ENCODE peak calls at places on chromosomes 6 and 20, in six cellular contexts. J, K, R, U, E and S are unnamed samples.

GRCh38 chr6:451336-451735 is 59.8 kb downstream of the IRF4 start:
- DNase-seq in J (no peak), K (no peak), R (no peak), U (no peak), E (no peak), S (peak; percentile 19)

GRCh38 chr6:27688014-27688586 is 215.2 kb upstream of the ZNF184 start:
- DNase-seq in U (peak; percentile 85), R (peak; percentile 93), K (peak; percentile 57), J (peak; percentile 76), E (peak; percentile 79), S (peak; percentile 87)

GRCh38 chr20:37943033-37943432 is 40.1 kb downstream of the VSTM2L start:
- DNase-seq in R (no peak), J (no peak), E (no peak), U (no peak), K (no peak), S (no peak)

GRCh38 chr20:62606551-62607201 is 35.6 kb upstream of the SLCO4A1 start:
- DNase-seq in J (no peak), E (no peak), K (peak; percentile 74), R (no peak), U (peak; percentile 28), S (peak; percentile 81)

GRCh38 chr6:167703781-167704180 is 122.9 kb upstream of the AFDN start:
- DNase-seq in U (no peak), R (no peak), E (no peak), J (no peak), K (no peak), S (no peak)

GRCh38 chr6:144190051-144190450 is 39.7 kb downstream of the STX11 start:
- DNase-seq in E (no peak), J (no peak), R (no peak), U (no peak), K (no peak), S (no peak)

GRCh38 chr6:34360556-34360955 is 31.9 kb downstream of the NUDT3 start:
- DNase-seq in J (no peak), E (no peak), U (no peak), R (no peak), K (no peak), S (no peak)

GRCh38 chr6:43488667-43489276 is 11.4 kb downstream of the TJAP1 start:
- DNase-seq in E (no peak), J (no peak), R (peak; percentile 53), K (no peak), U (no peak), S (no peak)

GRCh38 chr20:4633780-4634179 is 87.9 kb upstream of the PRND start:
- DNase-seq in E (no peak), R (no peak), K (no peak), U (no peak), J (no peak), S (no peak)

GRCh38 chr20:51750037-51750769 is 18.0 kb downstream of the ATP9A start:
- DNase-seq in E (no peak), U (peak; percentile 89), J (peak; percentile 56), R (peak; percentile 96), K (no peak), S (peak; percentile 88)

GRCh38 chr20:44728835-44729342 is 13.7 kb downstream of the CCN5 start:
- DNase-seq in R (no peak), K (no peak), J (peak; percentile 85), E (no peak), U (no peak), S (no peak)

DNA sequence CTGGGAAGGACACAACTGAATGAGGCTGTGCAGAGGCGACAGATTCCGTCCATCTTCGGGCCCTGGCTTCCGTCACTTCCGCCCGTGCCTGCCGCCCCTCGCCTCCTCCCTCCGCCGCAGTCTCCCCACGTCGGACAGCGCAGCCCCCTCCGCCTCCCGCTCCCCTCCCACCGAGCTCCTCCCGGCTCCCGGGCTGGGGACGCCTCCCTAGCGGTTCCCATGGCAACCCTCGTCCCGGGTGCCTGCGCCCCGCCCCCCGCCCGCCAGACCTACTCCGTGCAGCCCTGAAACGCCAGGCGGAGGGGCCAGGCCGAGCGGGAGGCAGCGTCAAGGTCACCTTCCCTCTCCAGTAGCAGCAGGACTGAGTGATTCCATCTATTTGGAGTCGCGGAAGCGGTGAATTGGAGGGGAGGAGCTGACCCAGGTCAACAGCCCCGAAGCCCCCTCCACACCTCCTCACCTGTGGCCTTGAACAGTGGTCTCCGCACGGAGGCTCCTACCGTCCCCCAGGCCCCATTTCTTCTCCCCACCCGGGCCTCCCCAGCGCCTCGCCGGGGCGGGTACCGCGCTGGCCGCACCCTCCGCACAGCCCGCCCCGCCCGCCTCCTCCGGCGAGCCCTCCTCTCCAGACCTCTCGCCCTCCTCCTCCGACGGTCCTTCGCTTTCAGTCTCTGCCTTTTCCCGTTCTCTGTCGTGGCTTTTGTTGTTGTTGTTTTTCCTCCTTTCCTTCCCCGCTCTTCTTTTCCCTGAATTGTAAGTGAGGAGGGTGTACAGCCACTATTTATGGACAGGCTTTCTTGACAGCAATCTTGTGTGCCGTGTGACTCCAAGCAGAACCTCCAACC is 951 bp downstream of the NRSN2 start:
- DNase-seq in E (peak; percentile 98), U (peak; percentile 90), R (peak; percentile 99), J (peak; percentile 88), K (peak; percentile 79), S (peak; percentile 96)
- TF ChIP-seq POLR2A in E (peak; percentile 85), U (peak; percentile 67), R (peak; percentile 85), J (peak; percentile 53), K (peak; percentile 54), S (no peak)

DNA sequence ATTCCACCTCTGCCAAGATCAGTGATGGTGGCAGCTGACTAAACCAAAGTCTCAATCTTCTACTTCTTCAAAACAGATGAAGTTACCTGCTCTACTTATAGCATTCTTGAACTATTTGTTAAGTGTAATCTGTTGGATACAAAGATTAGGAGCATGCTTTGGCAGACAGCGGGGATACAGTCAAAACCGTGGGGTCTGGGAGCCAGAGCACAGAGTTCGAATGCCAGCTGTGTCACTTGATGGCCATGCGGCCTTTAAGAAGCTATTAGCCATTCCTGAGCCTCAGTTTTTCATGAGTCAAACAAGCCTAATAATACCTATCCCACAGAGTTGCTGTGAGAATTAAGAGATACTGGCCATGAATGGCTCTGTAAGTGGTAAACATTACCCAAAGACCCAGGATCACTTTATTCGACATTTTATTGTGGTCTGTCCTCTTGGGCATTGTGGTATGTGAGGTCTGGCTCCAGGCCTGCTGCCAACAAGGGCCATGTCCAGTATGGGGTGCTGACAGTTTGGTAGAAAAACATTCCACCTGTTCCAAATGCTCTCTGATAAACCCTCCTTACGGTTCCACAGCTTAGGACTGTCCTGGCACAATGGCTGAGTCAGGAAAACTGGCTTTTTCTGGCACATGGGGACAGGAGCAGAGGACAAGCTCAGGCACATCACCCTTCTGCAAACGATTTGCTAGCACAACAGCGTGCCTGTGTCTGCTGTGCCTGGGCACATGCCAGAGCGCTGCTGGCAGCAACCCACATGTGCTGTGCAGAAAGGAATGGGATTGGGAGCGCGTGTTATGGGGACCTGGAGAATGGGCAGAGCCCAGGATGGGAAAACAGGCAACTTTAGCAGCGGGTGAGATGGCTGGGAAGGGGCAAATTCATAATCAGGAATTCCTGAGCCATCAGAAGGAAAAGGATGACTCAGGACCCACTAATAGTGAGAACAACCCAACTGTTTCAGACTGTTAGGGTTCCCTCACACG is 15.7 kb upstream of the FAM83C start:
- DNase-seq in K (peak; percentile 29), R (no peak), E (no peak), U (no peak), J (peak; percentile 92), S (peak; percentile 72)
- TF ChIP-seq POLR2A in K (no peak), R (no peak), E (no peak), U (no peak), J (no peak), S (no peak)

GRCh38 chr20:34558320-34559202 is at the start of gene MAP1LC3A:
- DNase-seq in J (peak; percentile 97), R (no peak), K (peak; percentile 95), E (peak; percentile 68), U (peak; percentile 96), S (peak; percentile 98)
- TF ChIP-seq POLR2A in J (peak; percentile 83), R (no peak), K (peak; percentile 94), E (no peak), U (peak; percentile 52), S (peak; percentile 28)

DNA sequence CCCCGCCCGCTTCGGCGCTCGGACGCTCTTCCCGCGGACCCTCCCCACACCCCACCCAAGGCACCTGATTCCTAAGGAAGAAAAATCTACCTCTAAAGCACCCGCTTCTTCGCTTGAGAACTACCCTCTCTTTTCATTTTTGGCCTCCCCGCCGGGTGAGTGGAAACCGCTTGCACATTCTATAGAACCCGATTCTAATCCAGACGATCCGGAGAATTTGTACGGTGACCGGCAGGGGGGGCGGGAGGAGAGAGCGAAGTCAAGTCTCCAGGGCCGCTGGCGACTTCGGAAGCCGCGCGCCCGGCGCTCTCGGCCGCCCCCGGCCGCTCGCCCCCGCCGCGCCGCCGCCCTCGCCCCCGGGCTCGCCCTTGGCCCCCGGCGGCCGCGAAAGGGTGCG is at the start of gene RBM24:
- DNase-seq in J (peak; percentile 40), R (peak; percentile 66), E (no peak), K (peak; percentile 21), U (peak; percentile 82), S (peak; percentile 58)
- TF ChIP-seq POLR2A in J (no peak), R (no peak), E (no peak), K (no peak), U (no peak), S (no peak)

GRCh38 chr6:129671442-129672344 is 38.3 kb downstream of the ARHGAP18 start:
- DNase-seq in E (peak; percentile 43), K (no peak), U (peak; percentile 49), R (peak; percentile 56), J (no peak), S (no peak)
- TF ChIP-seq POLR2A in E (no peak), K (no peak), U (peak; percentile 30), R (no peak), J (no peak), S (no peak)